ENCODE peak calls at places on chromosomes 16 and 17, in nine cellular contexts. Z, W, K, H, I, Q, J, O and V are unnamed samples.

GRCh38 chr16:78072275-78072674 is 27.2 kb upstream of the WWOX start:
- DNase-seq in Z (peak; percentile 47), W (no peak), K (no peak), H (no peak), I (no peak), Q (no peak), J (no peak), O (no peak), V (no peak)

GRCh38 chr17:60141111-60142018 is 8.4 kb upstream of the CA4 start:
- DNase-seq in Z (no peak), W (no peak), K (no peak), H (peak; percentile 34), I (no peak), Q (no peak), J (no peak), O (no peak), V (no peak)

GRCh38 chr17:28547623-28548416 is 4.6 kb downstream of the UNC119 start:
- DNase-seq in Z (peak; percentile 34), W (peak; percentile 90), K (peak; percentile 76), H (peak; percentile 73), I (peak; percentile 63), Q (peak; percentile 35), J (peak; percentile 48), O (peak; percentile 84), V (peak; percentile 27)

GRCh38 chr17:47180337-47180736 is 8.8 kb downstream of the CDC27 start:
- DNase-seq in Z (no peak), W (no peak), K (no peak), H (no peak), I (no peak), Q (no peak), J (no peak), O (no peak), V (no peak)

GRCh38 chr16:4512473-4512872 is 26.1 kb downstream of the CDIP1 start:
- DNase-seq in Z (no peak), W (no peak), K (no peak), H (no peak), I (no peak), Q (no peak), J (no peak), O (no peak), V (peak; percentile 32)

GRCh38 chr16:84375773-84376172 is 7.4 kb downstream of the ATP2C2 start:
- DNase-seq in Z (no peak), W (no peak), K (no peak), H (no peak), I (no peak), Q (no peak), J (no peak), O (no peak), V (no peak)

GRCh38 chr17:34370997-34371395 is 8.0 kb upstream of the CCL1 start:
- DNase-seq in Z (no peak), W (no peak), K (no peak), H (no peak), I (peak; percentile 14), Q (no peak), J (no peak), O (no peak), V (no peak)

GRCh38 chr17:44402564-44403172 is 13.2 kb upstream of the ITGA2B start:
- DNase-seq in Z (no peak), W (no peak), K (no peak), H (no peak), I (no peak), Q (no peak), J (no peak), O (no peak), V (no peak)

GRCh38 chr16:78478267-78478821 is 378.9 kb downstream of the WWOX start:
- DNase-seq in Z (peak; percentile 74), W (no peak), K (peak; percentile 10), H (no peak), I (peak; percentile 19), Q (no peak), J (no peak), O (no peak), V (no peak)

GRCh38 chr16:56231-56927 is 2.8 kb downstream of the SNRNP25 start:
- DNase-seq in Z (no peak), W (no peak), K (no peak), H (no peak), I (no peak), Q (no peak), J (no peak), O (no peak), V (no peak)

GRCh38 chr17:80755650-80756405 is 211.2 kb downstream of the RPTOR start:
- DNase-seq in Z (peak; percentile 9), W (no peak), K (no peak), H (no peak), I (no peak), Q (no peak), J (no peak), O (peak; percentile 3), V (no peak)

GRCh38 chr16:26765087-26765486 is 301.6 kb upstream of the C16orf82 start:
- DNase-seq in Z (no peak), W (no peak), K (peak; percentile 3), H (no peak), I (peak; percentile 25), Q (no peak), J (no peak), O (no peak), V (no peak)

GRCh38 chr17:21400816-21401593 is 24.8 kb downstream of the KCNJ12 start:
- DNase-seq in Z (no peak), W (no peak), K (no peak), H (no peak), I (no peak), Q (no peak), J (no peak), O (no peak), V (no peak)

GRCh38 chr17:2710075-2710803 is 1.3 kb downstream of the CLUH start:
- DNase-seq in Z (no peak), W (no peak), K (no peak), H (no peak), I (no peak), Q (no peak), J (no peak), O (no peak), V (no peak)

GRCh38 chr16:20814761-20815160 is 8.4 kb downstream of the REXO5 start:
- DNase-seq in Z (no peak), W (no peak), K (no peak), H (no peak), I (no peak), Q (no peak), J (no peak), O (no peak), V (no peak)

GRCh38 chr16:5025171-5025632 is 8.5 kb downstream of the NAGPA start:
- DNase-seq in Z (peak; percentile 77), W (peak; percentile 27), K (no peak), H (peak; percentile 70), I (no peak), Q (no peak), J (no peak), O (no peak), V (no peak)

GRCh38 chr16:89422905-89423630 is 67.3 kb downstream of the ANKRD11 start:
- DNase-seq in Z (no peak), W (peak; percentile 78), K (peak; percentile 56), H (peak; percentile 41), I (peak; percentile 42), Q (peak; percentile 21), J (no peak), O (no peak), V (no peak)

GRCh38 chr17:57541472-57542394 is 203.4 kb downstream of the CCDC182 start:
- DNase-seq in Z (no peak), W (peak; percentile 90), K (no peak), H (no peak), I (no peak), Q (no peak), J (no peak), O (no peak), V (peak; percentile 50)

GRCh38 chr16:26569793-26570192 is 496.9 kb upstream of the C16orf82 start:
- DNase-seq in Z (peak; percentile 0), W (peak; percentile 29), K (no peak), H (peak; percentile 19), I (peak; percentile 42), Q (no peak), J (no peak), O (no peak), V (no peak)

GRCh38 chr16:2819939-2820835 is 3.1 kb downstream of the PRSS21 start:
- DNase-seq in Z (no peak), W (no peak), K (no peak), H (no peak), I (no peak), Q (no peak), J (no peak), O (no peak), V (no peak)

GRCh38 chr16:68275611-68276191 is 11.4 kb downstream of the SLC7A6 start:
- DNase-seq in Z (no peak), W (no peak), K (no peak), H (no peak), I (peak; percentile 32), Q (no peak), J (no peak), O (no peak), V (no peak)

GRCh38 chr17:34765291-34765690 is 185.9 kb downstream of the TMEM132E start:
- DNase-seq in Z (no peak), W (no peak), K (no peak), H (no peak), I (no peak), Q (no peak), J (no peak), O (no peak), V (no peak)

GRCh38 chr17:67477687-67478086 is 100.6 kb downstream of the PITPNC1 start:
- DNase-seq in Z (no peak), W (no peak), K (peak; percentile 46), H (no peak), I (no peak), Q (peak; percentile 22), J (no peak), O (no peak), V (no peak)

GRCh38 chr16:73047536-73048291 is at the start of gene ZFHX3:
- DNase-seq in Z (peak; percentile 64), W (peak; percentile 75), K (no peak), H (peak; percentile 78), I (no peak), Q (no peak), J (no peak), O (no peak), V (no peak)

GRCh38 chr16:71917900-71918299 is 22.6 kb downstream of the IST1 start:
- DNase-seq in Z (no peak), W (no peak), K (no peak), H (no peak), I (no peak), Q (no peak), J (peak; percentile 65), O (no peak), V (no peak)

GRCh38 chr17:49632201-49632600 is 45.7 kb downstream of the SPOP start:
- DNase-seq in Z (no peak), W (no peak), K (no peak), H (no peak), I (no peak), Q (no peak), J (no peak), O (no peak), V (no peak)

GRCh38 chr16:50520451-50521245 is 27.5 kb upstream of the NKD1 start:
- DNase-seq in Z (no peak), W (no peak), K (no peak), H (no peak), I (peak; percentile 97), Q (no peak), J (no peak), O (peak; percentile 10), V (peak; percentile 77)

GRCh38 chr17:13311301-13311700 is 290.4 kb downstream of the HS3ST3A1 start:
- DNase-seq in Z (no peak), W (no peak), K (no peak), H (no peak), I (no peak), Q (no peak), J (peak; percentile 36), O (no peak), V (no peak)

GRCh38 chr17:10772425-10773380 is 31.2 kb downstream of the TMEM238L start:
- DNase-seq in Z (no peak), W (peak; percentile 37), K (peak; percentile 60), H (peak; percentile 52), I (no peak), Q (peak; percentile 7), J (no peak), O (no peak), V (no peak)

GRCh38 chr16:57635266-57636097 is 7.1 kb downstream of the ADGRG1 start:
- DNase-seq in Z (no peak), W (no peak), K (no peak), H (no peak), I (no peak), Q (no peak), J (no peak), O (no peak), V (no peak)

GRCh38 chr17:80501739-80502577 is 25.6 kb upstream of the NPTX1 start:
- DNase-seq in Z (no peak), W (no peak), K (no peak), H (no peak), I (no peak), Q (no peak), J (no peak), O (no peak), V (peak; percentile 71)